ENCODE peak calls at places on chromosomes 7 and 10, in nine cellular contexts. One of them, this sample, is unnamed.

GRCh38 chr7:70487526-70488285 is 644.2 kb upstream of the GALNT17 start:
- DNase-seq in HT1080: no peak
- DNase-seq in A549: no peak
- DNase-seq in activated CD8-positive, alpha-beta memory T cell treated with anti-CD3 and anti-CD28 coated beads, Interleukin-2, amount 50 U/mL, for 4 hours: no peak
- DNase-seq in activated CD4-positive, alpha-beta T cell treated with anti-CD3 and anti-CD28 coated beads, Interleukin-2, amount 50 U/mL, for 48 hours: no peak
- DNase-seq in astrocyte of the hippocampus: no peak
- DNase-seq in cardiac muscle cell: no peak
- DNase-seq in T-helper 9 cell: no peak
- DNase-seq in stimulated activated CD4-positive, alpha-beta T cell treated with anti-CD3 and anti-CD28 coated beads, Interleukin-4, amount 100 ng/mL, for 48 hours: no peak
- DNase-seq in this sample: no peak

GRCh38 chr7:11449316-11449715 is 382.7 kb downstream of the THSD7A start:
- DNase-seq in HT1080: no peak
- DNase-seq in A549: no peak
- DNase-seq in activated CD8-positive, alpha-beta memory T cell treated with anti-CD3 and anti-CD28 coated beads, Interleukin-2, amount 50 U/mL, for 4 hours: no peak
- DNase-seq in activated CD4-positive, alpha-beta T cell treated with anti-CD3 and anti-CD28 coated beads, Interleukin-2, amount 50 U/mL, for 48 hours: no peak
- DNase-seq in astrocyte of the hippocampus: no peak
- DNase-seq in cardiac muscle cell: no peak
- DNase-seq in T-helper 9 cell: no peak
- DNase-seq in stimulated activated CD4-positive, alpha-beta T cell treated with anti-CD3 and anti-CD28 coated beads, Interleukin-4, amount 100 ng/mL, for 48 hours: no peak
- DNase-seq in this sample: no peak

GRCh38 chr7:107119376-107120100 is 49.3 kb upstream of the HBP1 start:
- DNase-seq in HT1080: no peak
- DNase-seq in A549: no peak
- DNase-seq in activated CD8-positive, alpha-beta memory T cell treated with anti-CD3 and anti-CD28 coated beads, Interleukin-2, amount 50 U/mL, for 4 hours: no peak
- DNase-seq in activated CD4-positive, alpha-beta T cell treated with anti-CD3 and anti-CD28 coated beads, Interleukin-2, amount 50 U/mL, for 48 hours: no peak
- DNase-seq in astrocyte of the hippocampus: peak; percentile 80
- DNase-seq in cardiac muscle cell: no peak
- DNase-seq in T-helper 9 cell: no peak
- DNase-seq in stimulated activated CD4-positive, alpha-beta T cell treated with anti-CD3 and anti-CD28 coated beads, Interleukin-4, amount 100 ng/mL, for 48 hours: no peak
- DNase-seq in this sample: no peak

GRCh38 chr10:86400705-86401587 is 34.4 kb upstream of the GRID1 start:
- DNase-seq in HT1080: no peak
- DNase-seq in A549: peak; percentile 68
- DNase-seq in activated CD8-positive, alpha-beta memory T cell treated with anti-CD3 and anti-CD28 coated beads, Interleukin-2, amount 50 U/mL, for 4 hours: peak; percentile 84
- DNase-seq in activated CD4-positive, alpha-beta T cell treated with anti-CD3 and anti-CD28 coated beads, Interleukin-2, amount 50 U/mL, for 48 hours: peak; percentile 80
- DNase-seq in astrocyte of the hippocampus: peak; percentile 54
- DNase-seq in cardiac muscle cell: peak; percentile 59
- DNase-seq in T-helper 9 cell: peak; percentile 61
- DNase-seq in stimulated activated CD4-positive, alpha-beta T cell treated with anti-CD3 and anti-CD28 coated beads, Interleukin-4, amount 100 ng/mL, for 48 hours: peak; percentile 62
- DNase-seq in this sample: no peak

GRCh38 chr10:58348571-58349033 is 13.8 kb downstream of the UBE2D1 start:
- DNase-seq in HT1080: no peak
- DNase-seq in A549: no peak
- DNase-seq in activated CD8-positive, alpha-beta memory T cell treated with anti-CD3 and anti-CD28 coated beads, Interleukin-2, amount 50 U/mL, for 4 hours: no peak
- DNase-seq in activated CD4-positive, alpha-beta T cell treated with anti-CD3 and anti-CD28 coated beads, Interleukin-2, amount 50 U/mL, for 48 hours: no peak
- DNase-seq in astrocyte of the hippocampus: no peak
- DNase-seq in cardiac muscle cell: no peak
- DNase-seq in T-helper 9 cell: no peak
- DNase-seq in stimulated activated CD4-positive, alpha-beta T cell treated with anti-CD3 and anti-CD28 coated beads, Interleukin-4, amount 100 ng/mL, for 48 hours: no peak
- DNase-seq in this sample: no peak

GRCh38 chr7:4769753-4770152 is 5.7 kb upstream of the AP5Z1 start:
- DNase-seq in HT1080: no peak
- DNase-seq in A549: no peak
- DNase-seq in activated CD8-positive, alpha-beta memory T cell treated with anti-CD3 and anti-CD28 coated beads, Interleukin-2, amount 50 U/mL, for 4 hours: no peak
- DNase-seq in activated CD4-positive, alpha-beta T cell treated with anti-CD3 and anti-CD28 coated beads, Interleukin-2, amount 50 U/mL, for 48 hours: no peak
- DNase-seq in astrocyte of the hippocampus: peak; percentile 85
- DNase-seq in cardiac muscle cell: no peak
- DNase-seq in T-helper 9 cell: no peak
- DNase-seq in stimulated activated CD4-positive, alpha-beta T cell treated with anti-CD3 and anti-CD28 coated beads, Interleukin-4, amount 100 ng/mL, for 48 hours: no peak
- DNase-seq in this sample: no peak

GRCh38 chr7:19747740-19748339 is 25.6 kb downstream of the TMEM196 start:
- DNase-seq in HT1080: peak; percentile 5
- DNase-seq in A549: peak; percentile 33
- DNase-seq in activated CD8-positive, alpha-beta memory T cell treated with anti-CD3 and anti-CD28 coated beads, Interleukin-2, amount 50 U/mL, for 4 hours: no peak
- DNase-seq in activated CD4-positive, alpha-beta T cell treated with anti-CD3 and anti-CD28 coated beads, Interleukin-2, amount 50 U/mL, for 48 hours: no peak
- DNase-seq in astrocyte of the hippocampus: peak; percentile 58
- DNase-seq in cardiac muscle cell: peak; percentile 52
- DNase-seq in T-helper 9 cell: no peak
- DNase-seq in stimulated activated CD4-positive, alpha-beta T cell treated with anti-CD3 and anti-CD28 coated beads, Interleukin-4, amount 100 ng/mL, for 48 hours: no peak
- DNase-seq in this sample: peak; percentile 20

GRCh38 chr10:43879742-43880141 is 231.1 kb upstream of the ZNF32 start:
- DNase-seq in HT1080: no peak
- DNase-seq in A549: no peak
- DNase-seq in activated CD8-positive, alpha-beta memory T cell treated with anti-CD3 and anti-CD28 coated beads, Interleukin-2, amount 50 U/mL, for 4 hours: no peak
- DNase-seq in activated CD4-positive, alpha-beta T cell treated with anti-CD3 and anti-CD28 coated beads, Interleukin-2, amount 50 U/mL, for 48 hours: no peak
- DNase-seq in astrocyte of the hippocampus: no peak
- DNase-seq in cardiac muscle cell: no peak
- DNase-seq in T-helper 9 cell: no peak
- DNase-seq in stimulated activated CD4-positive, alpha-beta T cell treated with anti-CD3 and anti-CD28 coated beads, Interleukin-4, amount 100 ng/mL, for 48 hours: no peak
- DNase-seq in this sample: no peak

GRCh38 chr7:36115448-36116321 is 37.4 kb upstream of the EEPD1 start:
- DNase-seq in HT1080: peak; percentile 97
- DNase-seq in A549: peak; percentile 84
- DNase-seq in activated CD8-positive, alpha-beta memory T cell treated with anti-CD3 and anti-CD28 coated beads, Interleukin-2, amount 50 U/mL, for 4 hours: peak; percentile 31
- DNase-seq in activated CD4-positive, alpha-beta T cell treated with anti-CD3 and anti-CD28 coated beads, Interleukin-2, amount 50 U/mL, for 48 hours: peak; percentile 94
- DNase-seq in astrocyte of the hippocampus: peak; percentile 95
- DNase-seq in cardiac muscle cell: peak; percentile 38
- DNase-seq in T-helper 9 cell: peak; percentile 14
- DNase-seq in stimulated activated CD4-positive, alpha-beta T cell treated with anti-CD3 and anti-CD28 coated beads, Interleukin-4, amount 100 ng/mL, for 48 hours: peak; percentile 86
- DNase-seq in this sample: no peak

GRCh38 chr10:27225011-27225590 is 15.5 kb downstream of the ACBD5 start:
- DNase-seq in HT1080: no peak
- DNase-seq in A549: no peak
- DNase-seq in activated CD8-positive, alpha-beta memory T cell treated with anti-CD3 and anti-CD28 coated beads, Interleukin-2, amount 50 U/mL, for 4 hours: no peak
- DNase-seq in activated CD4-positive, alpha-beta T cell treated with anti-CD3 and anti-CD28 coated beads, Interleukin-2, amount 50 U/mL, for 48 hours: no peak
- DNase-seq in astrocyte of the hippocampus: no peak
- DNase-seq in cardiac muscle cell: no peak
- DNase-seq in T-helper 9 cell: no peak
- DNase-seq in stimulated activated CD4-positive, alpha-beta T cell treated with anti-CD3 and anti-CD28 coated beads, Interleukin-4, amount 100 ng/mL, for 48 hours: no peak
- DNase-seq in this sample: no peak

GRCh38 chr7:131501930-131502685 is 54.3 kb downstream of the PODXL start:
- DNase-seq in HT1080: no peak
- DNase-seq in A549: no peak
- DNase-seq in activated CD8-positive, alpha-beta memory T cell treated with anti-CD3 and anti-CD28 coated beads, Interleukin-2, amount 50 U/mL, for 4 hours: no peak
- DNase-seq in activated CD4-positive, alpha-beta T cell treated with anti-CD3 and anti-CD28 coated beads, Interleukin-2, amount 50 U/mL, for 48 hours: no peak
- DNase-seq in astrocyte of the hippocampus: no peak
- DNase-seq in cardiac muscle cell: no peak
- DNase-seq in T-helper 9 cell: no peak
- DNase-seq in stimulated activated CD4-positive, alpha-beta T cell treated with anti-CD3 and anti-CD28 coated beads, Interleukin-4, amount 100 ng/mL, for 48 hours: no peak
- DNase-seq in this sample: no peak

GRCh38 chr7:129739427-129739826 is 127.9 kb downstream of the NRF1 start:
- DNase-seq in HT1080: peak; percentile 90
- DNase-seq in A549: no peak
- DNase-seq in activated CD8-positive, alpha-beta memory T cell treated with anti-CD3 and anti-CD28 coated beads, Interleukin-2, amount 50 U/mL, for 4 hours: no peak
- DNase-seq in activated CD4-positive, alpha-beta T cell treated with anti-CD3 and anti-CD28 coated beads, Interleukin-2, amount 50 U/mL, for 48 hours: no peak
- DNase-seq in astrocyte of the hippocampus: peak; percentile 11
- DNase-seq in cardiac muscle cell: peak; percentile 80
- DNase-seq in T-helper 9 cell: no peak
- DNase-seq in stimulated activated CD4-positive, alpha-beta T cell treated with anti-CD3 and anti-CD28 coated beads, Interleukin-4, amount 100 ng/mL, for 48 hours: no peak
- DNase-seq in this sample: peak; percentile 15